ENCODE peak calls at places on chromosomes 11 and 22, in eight cellular contexts. X is fibroblast of lung, J is Peyer's patch, I is trophoblast cell, R is breast epithelium, T is dorsolateral prefrontal cortex, A is bronchial epithelial cell, F is heart left ventricle. K is an unnamed sample.

GRCh38 chr11:78078218-78079167 is 1.2 kb downstream of the NDUFC2 start:
- DNase-seq in R (no peak), I (no peak), X (no peak), F (no peak), T (no peak), A (no peak), J (no peak), K (peak)

GRCh38 chr22:39134366-39135091 is 18.0 kb downstream of the CBX7 start:
- DNase-seq in X (no peak), J (peak), A (no peak), R (no peak), F (no peak), I (no peak), T (no peak), K (no peak)

GRCh38 chr11:86374586-86374985 is at the start of gene CCDC81:
- DNase-seq in X (peak), F (no peak), I (no peak), R (no peak), A (no peak), J (no peak), T (no peak), K (peak)

GRCh38 chr22:20031732-20032406 is 11.0 kb downstream of the TANGO2 start:
- DNase-seq in J (peak), I (no peak), F (no peak), R (no peak), A (peak), X (no peak), T (no peak), K (no peak)

GRCh38 chr11:119094816-119095065 is 6.9 kb downstream of the DPAGT1 start:
- DNase-seq in X (peak), R (peak), T (peak), A (peak), I (peak), F (peak), J (peak), K (peak)

GRCh38 chr11:64447717-64448598 is 89.0 kb downstream of the RPS6KA4 start:
- DNase-seq in I (no peak), F (peak), T (peak), A (no peak), J (peak), X (peak), R (peak), K (peak)

GRCh38 chr22:23163665-23164064 is 16.6 kb upstream of the BCR start:
- DNase-seq in I (no peak), T (peak), J (no peak), A (no peak), X (no peak), R (peak), F (no peak), K (peak)

GRCh38 chr11:76658231-76658630 is 12.3 kb downstream of the LRRC32 start:
- DNase-seq in T (no peak), J (peak), F (no peak), I (no peak), R (no peak), A (no peak), X (no peak), K (no peak)

GRCh38 chr11:122161191-122161590 is 45.2 kb upstream of the BLID start:
- DNase-seq in J (no peak), T (no peak), X (no peak), A (no peak), R (no peak), F (no peak), I (no peak), K (no peak)
- H3K4me3 ChIP-seq in J (no peak), T (no peak), X (no peak), A (no peak), R (no peak), F (no peak), I (no peak), K (no peak)

GRCh38 chr22:49958961-49959781 is 1.4 kb upstream of the PIM3 start:
- DNase-seq in J (no peak), F (no peak), A (no peak), R (no peak), T (no peak), X (no peak), I (no peak), K (no peak)

GRCh38 chr22:49956418-49956770 is 4.2 kb upstream of the PIM3 start:
- DNase-seq in X (no peak), I (no peak), J (no peak), F (no peak), A (no peak), T (no peak), R (no peak), K (no peak)

GRCh38 chr22:49958462-49958921 is 2.1 kb upstream of the PIM3 start:
- DNase-seq in R (no peak), F (no peak), X (no peak), T (no peak), I (no peak), J (no peak), A (no peak), K (no peak)

GRCh38 chr22:49956914-49957825 is 3.4 kb upstream of the PIM3 start:
- DNase-seq in X (no peak), A (no peak), J (no peak), R (no peak), F (no peak), I (no peak), T (no peak), K (no peak)

GRCh38 chr22:49957826-49958461 is 2.6 kb upstream of the PIM3 start:
- DNase-seq in T (no peak), X (no peak), A (no peak), J (no peak), R (no peak), F (no peak), I (no peak), K (no peak)
- H3K4me3 ChIP-seq in T (no peak), X (no peak), A (no peak), J (no peak), R (no peak), F (no peak), I (no peak), K (no peak)

GRCh38 chr11:34134765-34135164 is 29.3 kb downstream of the NAT10 start:
- DNase-seq in J (no peak), F (no peak), I (no peak), X (no peak), A (no peak), R (no peak), T (no peak), K (no peak)

GRCh38 chr11:34124885-34125668 is 19.6 kb downstream of the NAT10 start:
- DNase-seq in X (no peak), T (no peak), A (no peak), R (no peak), J (no peak), I (no peak), F (no peak), K (no peak)

GRCh38 chr11:34132261-34132965 is 27.0 kb downstream of the NAT10 start:
- DNase-seq in F (no peak), J (no peak), R (no peak), I (no peak), T (no peak), X (no peak), A (no peak), K (no peak)

GRCh38 chr11:34126959-34127848 is 21.8 kb downstream of the NAT10 start:
- DNase-seq in I (no peak), A (peak), T (no peak), X (no peak), R (no peak), F (no peak), J (no peak), K (no peak)

GRCh38 chr11:34128824-34129223 is 23.4 kb downstream of the NAT10 start:
- DNase-seq in F (no peak), T (no peak), J (no peak), A (no peak), X (no peak), I (no peak), R (no peak), K (no peak)
- H3K4me3 ChIP-seq in F (no peak), T (no peak), J (no peak), A (no peak), X (no peak), I (no peak), R (no peak), K (no peak)

GRCh38 chr11:106424111-106424510 is 346.6 kb downstream of the AASDHPPT start:
- DNase-seq in X (peak), A (peak), J (no peak), I (no peak), F (no peak), T (no peak), R (no peak), K (peak)
- H3K4me3 ChIP-seq in X (no peak), A (no peak), J (no peak), I (no peak), F (no peak), T (no peak), R (no peak), K (peak)

GRCh38 chr22:44086759-44087158 is 62.7 kb downstream of the PARVB start:
- DNase-seq in T (no peak), A (no peak), I (no peak), F (no peak), X (no peak), R (no peak), J (no peak), K (peak)

GRCh38 chr22:44080936-44081853 is 57.1 kb downstream of the PARVB start:
- DNase-seq in J (peak), I (peak), X (peak), A (peak), T (peak), F (peak), R (peak), K (peak)

GRCh38 chr22:44088976-44089570 is 65.0 kb downstream of the PARVB start:
- DNase-seq in F (peak), J (no peak), R (peak), T (no peak), I (no peak), X (peak), A (peak), K (peak)

GRCh38 chr22:44085743-44086741 is 61.9 kb downstream of the PARVB start:
- DNase-seq in I (no peak), J (peak), F (peak), X (peak), T (no peak), A (peak), R (no peak), K (peak)

GRCh38 chr22:44084044-44084772 is 60.1 kb downstream of the PARVB start:
- DNase-seq in J (no peak), X (no peak), A (no peak), I (no peak), F (no peak), R (no peak), T (no peak), K (no peak)
- H3K4me3 ChIP-seq in J (no peak), X (no peak), A (no peak), I (no peak), F (no peak), R (no peak), T (no peak), K (no peak)

GRCh38 chr11:127035812-127036211 is 35.2 kb upstream of the KIRREL3 start:
- DNase-seq in R (no peak), J (no peak), I (no peak), F (no peak), T (no peak), X (no peak), A (no peak), K (no peak)
- H3K4me3 ChIP-seq in R (no peak), J (no peak), I (no peak), F (no peak), T (no peak), X (no peak), A (no peak), K (no peak)

DNA sequence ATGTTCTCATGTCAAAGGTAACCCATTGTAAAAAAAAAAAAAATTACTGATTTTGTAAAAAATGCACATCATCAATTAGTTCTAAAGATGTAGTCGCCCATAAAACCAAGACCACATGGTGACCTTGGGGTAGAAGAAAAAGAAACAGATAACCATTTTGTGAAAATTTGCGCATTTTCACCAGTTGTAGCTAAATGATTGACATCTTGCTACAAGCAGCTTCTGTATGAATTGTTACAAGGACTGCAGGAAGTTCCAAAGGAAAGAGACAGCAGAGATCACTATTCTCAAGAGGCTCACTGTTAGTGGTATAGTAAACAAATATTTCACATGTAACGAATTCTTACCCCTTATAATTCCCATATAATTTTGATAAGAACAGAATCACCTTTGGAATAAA is 48.7 kb downstream of the MAML2 start:
- DNase-seq in I (no peak), A (no peak), J (no peak), F (no peak), R (no peak), T (no peak), X (no peak), K (no peak)
- H3K4me3 ChIP-seq in I (no peak), A (no peak), J (no peak), F (no peak), R (no peak), T (no peak), X (no peak), K (peak)

DNA sequence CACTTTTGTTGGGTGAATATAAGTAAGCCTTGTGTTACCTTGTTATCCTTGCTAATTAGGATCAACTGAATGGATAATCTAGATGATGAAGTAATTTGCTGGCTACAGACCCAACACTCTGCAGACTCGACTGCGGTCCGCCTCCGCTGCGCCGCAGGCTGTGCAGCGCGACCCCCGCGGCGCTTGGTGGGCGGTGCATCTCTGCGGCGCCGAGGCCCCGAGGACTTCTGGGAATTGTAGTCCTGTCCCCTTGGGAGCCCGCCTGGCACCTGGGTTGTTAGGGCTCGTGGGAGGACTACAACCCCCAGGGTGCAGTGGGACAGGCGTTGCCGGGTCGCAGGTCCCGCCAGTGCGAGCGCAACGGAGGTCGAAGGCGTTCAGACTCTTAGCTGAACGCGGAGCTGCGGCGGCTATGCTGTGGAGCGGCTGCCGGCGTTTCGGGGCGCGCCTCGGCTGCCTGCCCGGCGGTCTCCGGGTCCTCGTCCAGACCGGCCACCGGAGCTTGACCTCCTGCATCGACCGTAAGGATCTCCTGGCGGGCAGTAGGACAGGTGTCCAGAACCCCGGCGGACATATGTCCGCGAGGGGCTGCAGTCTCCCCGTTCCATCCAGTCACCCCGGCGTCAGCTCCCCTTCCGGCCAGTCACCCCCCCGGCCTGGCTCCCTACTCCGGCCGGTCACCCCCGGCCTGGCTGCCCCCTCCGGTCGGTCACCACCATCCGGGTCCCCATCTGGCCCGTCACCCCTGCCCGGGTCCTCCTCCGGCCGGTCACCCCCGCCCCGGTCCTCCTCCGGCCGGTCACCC is at the start of the genes ACAD8 and THYN1:
- DNase-seq in R (peak), A (peak), I (peak), J (peak), T (peak), F (peak), X (peak), K (peak)
- H3K4me3 ChIP-seq in R (peak), A (peak), I (peak), J (peak), T (peak), F (peak), X (peak), K (peak)